ENCODE peak calls at places on chromosome 4, in seven cellular contexts. D, E, I, U, L, O and Y are unnamed samples.

GRCh38 chr4:15779336-15779735 is 1.2 kb downstream of the CD38 start:
- DNase-seq in D (peak; percentile 75), E (peak; percentile 16), I (peak; percentile 43), U (peak; percentile 64), L (peak; percentile 74), O (no peak), Y (peak; percentile 9)

GRCh38 chr4:102675142-102675541 is 85.6 kb downstream of the MANBA start:
- DNase-seq in D (no peak), E (no peak), I (no peak), U (peak; percentile 88), L (no peak), O (no peak), Y (no peak)

GRCh38 chr4:38987491-38987890 is 44.7 kb downstream of the TMEM156 start:
- DNase-seq in D (no peak), E (no peak), I (no peak), U (no peak), L (no peak), O (no peak), Y (no peak)

GRCh38 chr4:186400676-186401075 is 134.7 kb downstream of the F11 start:
- DNase-seq in D (no peak), E (no peak), I (no peak), U (no peak), L (no peak), O (no peak), Y (no peak)

GRCh38 chr4:68175562-68176155 is 46.0 kb upstream of the TMPRSS11F start:
- DNase-seq in D (no peak), E (peak; percentile 43), I (peak; percentile 41), U (peak; percentile 70), L (no peak), O (peak; percentile 49), Y (peak; percentile 21)

GRCh38 chr4:10926025-10926424 is 241.5 kb upstream of the CLNK start:
- DNase-seq in D (no peak), E (no peak), I (no peak), U (no peak), L (no peak), O (no peak), Y (peak; percentile 16)

GRCh38 chr4:98557497-98557896 is 100.9 kb downstream of the TSPAN5 start:
- DNase-seq in D (no peak), E (no peak), I (no peak), U (no peak), L (no peak), O (no peak), Y (no peak)

GRCh38 chr4:174198396-174199179 is 84.9 kb downstream of the FBXO8 start:
- DNase-seq in D (no peak), E (peak; percentile 27), I (no peak), U (no peak), L (no peak), O (peak; percentile 16), Y (no peak)

GRCh38 chr4:52106701-52107100 is 55.6 kb downstream of the SPATA18 start:
- DNase-seq in D (no peak), E (peak; percentile 89), I (peak; percentile 22), U (no peak), L (no peak), O (no peak), Y (no peak)

GRCh38 chr4:108717386-108717785 is 45.5 kb downstream of the ETNPPL start:
- DNase-seq in D (no peak), E (no peak), I (no peak), U (no peak), L (no peak), O (no peak), Y (no peak)

GRCh38 chr4:600850-601515 is 24.4 kb upstream of the PDE6B start:
- DNase-seq in D (peak; percentile 52), E (no peak), I (no peak), U (no peak), L (no peak), O (peak; percentile 28), Y (no peak)

GRCh38 chr4:8868321-8869001 is 3.2 kb downstream of the HMX1 start:
- DNase-seq in D (no peak), E (no peak), I (no peak), U (no peak), L (no peak), O (no peak), Y (no peak)

GRCh38 chr4:80322716-80323115 is 12.8 kb upstream of the CFAP299 start:
- DNase-seq in D (no peak), E (no peak), I (no peak), U (no peak), L (no peak), O (no peak), Y (no peak)

GRCh38 chr4:75675004-75675531 is 1.9 kb upstream of the G3BP2 start:
- DNase-seq in D (no peak), E (no peak), I (no peak), U (no peak), L (no peak), O (no peak), Y (no peak)

GRCh38 chr4:170884965-170885583 is 795.3 kb upstream of the AADAT start:
- DNase-seq in D (no peak), E (no peak), I (no peak), U (no peak), L (no peak), O (no peak), Y (no peak)

GRCh38 chr4:71769434-71769833 is 14.4 kb downstream of the GC start:
- DNase-seq in D (no peak), E (no peak), I (no peak), U (no peak), L (no peak), O (no peak), Y (no peak)

GRCh38 chr4:6324999-6325790 is 55.5 kb downstream of the WFS1 start:
- DNase-seq in D (no peak), E (no peak), I (peak; percentile 76), U (no peak), L (no peak), O (no peak), Y (no peak)

GRCh38 chr4:63965875-63966274 is 443.4 kb downstream of the TECRL start:
- DNase-seq in D (no peak), E (no peak), I (no peak), U (no peak), L (no peak), O (no peak), Y (no peak)

DNA sequence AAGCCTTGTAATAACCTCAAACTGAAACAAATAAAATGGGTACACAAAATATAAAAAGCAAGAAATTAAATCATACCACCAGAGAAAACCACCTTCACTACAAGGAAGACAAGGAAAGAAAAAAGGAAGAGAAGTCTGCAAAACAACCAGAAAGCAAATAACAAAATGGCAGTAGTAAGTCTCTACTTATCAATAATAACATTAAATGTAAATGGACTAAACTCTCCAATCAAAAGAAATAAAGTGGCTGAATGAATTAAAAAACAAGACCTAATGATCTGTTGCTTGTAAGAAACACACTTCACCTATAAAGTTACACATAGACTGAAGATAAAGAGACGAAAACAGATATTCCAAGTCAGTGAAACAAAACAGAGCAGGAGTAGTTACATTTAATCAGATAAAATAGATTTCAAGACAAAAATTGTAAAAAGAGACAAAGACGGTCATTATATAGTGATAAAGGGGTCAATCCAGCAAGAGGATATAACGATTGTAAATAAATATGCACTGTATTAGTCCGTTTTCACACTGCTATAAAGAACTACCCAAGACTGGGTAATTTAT is 144.1 kb downstream of the MAB21L2 start:
- DNase-seq in D (no peak), E (no peak), I (no peak), U (no peak), L (no peak), O (no peak), Y (no peak)
- TF ChIP-seq CTCF in D (no peak), E (no peak), I (no peak), U (no peak), L (no peak), O (no peak), Y (no peak)

GRCh38 chr4:110108960-110109359 is 89.5 kb downstream of the ELOVL6 start:
- DNase-seq in D (no peak), E (no peak), I (no peak), U (no peak), L (no peak), O (no peak), Y (no peak)

GRCh38 chr4:110104661-110105060 is 93.8 kb downstream of the ELOVL6 start:
- DNase-seq in D (no peak), E (no peak), I (no peak), U (no peak), L (no peak), O (no peak), Y (no peak)

GRCh38 chr4:110108470-110108869 is 89.9 kb downstream of the ELOVL6 start:
- DNase-seq in D (no peak), E (no peak), I (no peak), U (no peak), L (no peak), O (no peak), Y (no peak)

GRCh38 chr4:110107868-110108267 is 90.5 kb downstream of the ELOVL6 start:
- DNase-seq in D (no peak), E (no peak), I (no peak), U (no peak), L (no peak), O (no peak), Y (no peak)

GRCh38 chr4:110106946-110107325 is 91.5 kb downstream of the ELOVL6 start:
- DNase-seq in D (no peak), E (peak; percentile 4), I (no peak), U (no peak), L (no peak), O (no peak), Y (peak; percentile 32)
- H3K4me3 ChIP-seq in D (no peak overlapping the region), E (no peak overlapping the region), I (no peak overlapping the region), U (no peak overlapping the region), L (no peak overlapping the region), O (no peak overlapping the region), Y (no peak overlapping the region)

GRCh38 chr4:155494037-155494718 is 117.4 kb upstream of the MAP9 start:
- DNase-seq in D (no peak), E (no peak), I (no peak), U (no peak), L (no peak), O (no peak), Y (no peak)

GRCh38 chr4:155495572-155496293 is 119.0 kb upstream of the MAP9 start:
- DNase-seq in D (no peak), E (no peak), I (no peak), U (no peak), L (no peak), O (no peak), Y (no peak)

GRCh38 chr4:155496294-155496626 is 119.5 kb upstream of the MAP9 start:
- DNase-seq in D (no peak), E (no peak), I (no peak), U (no peak), L (no peak), O (no peak), Y (no peak)

GRCh38 chr4:155491336-155492131 is 114.8 kb upstream of the MAP9 start:
- DNase-seq in D (no peak), E (no peak), I (no peak), U (no peak), L (no peak), O (no peak), Y (no peak)

GRCh38 chr4:155497306-155497705 is 120.5 kb upstream of the MAP9 start:
- DNase-seq in D (no peak), E (no peak), I (no peak), U (no peak), L (no peak), O (no peak), Y (no peak)
- TF ChIP-seq CTCF in D (no peak), E (no peak), I (no peak), U (peak; percentile 8), L (no peak), O (no peak), Y (no peak)

DNA sequence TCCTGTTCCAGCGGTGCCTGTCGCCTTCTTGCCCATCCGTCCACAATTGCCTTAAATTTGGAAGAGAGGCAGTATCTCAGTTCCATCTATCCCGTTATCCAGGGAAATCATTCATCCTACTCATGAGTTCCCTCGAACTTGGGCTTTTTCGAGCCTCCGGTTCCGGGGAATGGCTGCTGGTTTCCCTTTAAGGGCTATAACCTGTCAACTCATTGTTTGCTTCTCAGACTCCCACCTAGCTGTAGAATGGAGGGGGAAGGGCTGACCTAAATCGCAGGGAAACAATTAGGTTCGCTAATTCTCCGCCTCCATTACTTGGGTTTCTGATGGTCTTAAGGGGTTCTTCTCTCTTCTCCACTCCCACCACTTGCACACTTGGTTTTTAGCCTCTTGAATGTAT is 1.2 kb downstream of the UCHL1 start:
- DNase-seq in D (no peak), E (no peak), I (no peak), U (no peak), L (no peak), O (no peak), Y (no peak)
- H3K4me3 ChIP-seq in D (peak overlapping the region; percentile 60), E (peak overlapping the region; percentile 91), I (no peak overlapping the region), U (peak overlapping the region; percentile 48), L (peak overlapping the region; percentile 56), O (no peak overlapping the region), Y (peak overlapping the region; percentile 96)